ENCODE peak calls at places on chromosomes 3 and 15, in eight cellular contexts. Q is psoas muscle, P is hepatocyte, I is GM10248, G is GM12865, J is fibroblast of pulmonary artery, N is A549, A is omental fat pad. D is an unnamed sample.

GRCh38 chr15:57227899-57228298 is 148.4 kb upstream of the CGNL1 start:
- DNase-seq in Q (no peak), P (no peak), I (no peak), G (no peak), J (peak; percentile 57), N (no peak), A (no peak), D (no peak)

GRCh38 chr3:143416229-143416628 is 296.7 kb downstream of the CHST2 start:
- DNase-seq in Q (no peak), P (no peak), I (no peak), G (no peak), J (no peak), N (no peak), A (no peak), D (no peak)

GRCh38 chr15:87461621-87462020 is 794.9 kb downstream of the NTRK3 start:
- DNase-seq in Q (no peak), P (no peak), I (no peak), G (no peak), J (no peak), N (no peak), A (no peak), D (no peak)

GRCh38 chr3:187964759-187965158 is 189.2 kb upstream of the LPP start:
- DNase-seq in Q (no peak), P (no peak), I (no peak), G (no peak), J (no peak), N (no peak), A (no peak), D (no peak)

GRCh38 chr15:65426216-65426853 is 3.6 kb upstream of the IGDCC4 start:
- DNase-seq in Q (no peak), P (no peak), I (no peak), G (no peak), J (no peak), N (no peak), A (no peak), D (no peak)

GRCh38 chr3:106425021-106425420 is 556.2 kb upstream of the CBLB start:
- DNase-seq in Q (no peak), P (no peak), I (no peak), G (no peak), J (peak; percentile 80), N (no peak), A (no peak), D (no peak)

GRCh38 chr3:121542924-121543323 is 2.9 kb downstream of the POLQ start:
- DNase-seq in Q (no peak), P (no peak), I (no peak), G (no peak), J (no peak), N (no peak), A (no peak), D (no peak)

GRCh38 chr3:175041369-175041768 is 182.2 kb downstream of the NAALADL2 start:
- DNase-seq in Q (no peak), P (no peak), I (no peak), G (no peak), J (no peak), N (no peak), A (no peak), D (no peak)

GRCh38 chr15:52078876-52079700 is 33.5 kb downstream of the BCL2L10 start:
- DNase-seq in Q (peak; percentile 90), P (peak; percentile 83), I (peak; percentile 80), G (peak; percentile 87), J (peak; percentile 73), N (peak; percentile 79), A (peak; percentile 95), D (peak; percentile 63)

GRCh38 chr3:150329408-150329807 is 78.7 kb upstream of the TSC22D2 start:
- DNase-seq in Q (no peak), P (no peak), I (no peak), G (peak; percentile 9), J (no peak), N (no peak), A (no peak), D (no peak)

GRCh38 chr3:119294402-119294888 is 262 bp downstream of the ARHGAP31 start:
- DNase-seq in Q (peak; percentile 71), P (peak; percentile 60), I (peak; percentile 82), G (peak; percentile 86), J (no peak), N (peak; percentile 37), A (no peak), D (peak; percentile 67)

GRCh38 chr3:171256445-171257250 is 203.6 kb downstream of the TNIK start:
- DNase-seq in Q (no peak), P (no peak), I (no peak), G (peak; percentile 52), J (no peak), N (no peak), A (no peak), D (no peak)

GRCh38 chr3:123104550-123104949 is 37.7 kb downstream of the PDIA5 start:
- DNase-seq in Q (no peak), P (peak; percentile 59), I (no peak), G (no peak), J (peak; percentile 76), N (peak; percentile 36), A (no peak), D (no peak)

GRCh38 chr3:10548997-10549396 is 43.6 kb upstream of the ATP2B2 start:
- DNase-seq in Q (no peak), P (no peak), I (no peak), G (no peak), J (no peak), N (no peak), A (no peak), D (no peak)

GRCh38 chr3:135805752-135806151 is 159.8 kb upstream of the PPP2R3A start:
- DNase-seq in Q (no peak), P (no peak), I (no peak), G (no peak), J (no peak), N (no peak), A (no peak), D (no peak)

GRCh38 chr15:48675436-48675835 is 29.9 kb upstream of the FBN1 start:
- DNase-seq in Q (no peak), P (no peak), I (no peak), G (no peak), J (no peak), N (no peak), A (no peak), D (no peak)

GRCh38 chr3:46490338-46491084 is 7.3 kb upstream of the RTP3 start:
- DNase-seq in Q (no peak), P (no peak), I (no peak), G (no peak), J (no peak), N (no peak), A (no peak), D (no peak)

DNA sequence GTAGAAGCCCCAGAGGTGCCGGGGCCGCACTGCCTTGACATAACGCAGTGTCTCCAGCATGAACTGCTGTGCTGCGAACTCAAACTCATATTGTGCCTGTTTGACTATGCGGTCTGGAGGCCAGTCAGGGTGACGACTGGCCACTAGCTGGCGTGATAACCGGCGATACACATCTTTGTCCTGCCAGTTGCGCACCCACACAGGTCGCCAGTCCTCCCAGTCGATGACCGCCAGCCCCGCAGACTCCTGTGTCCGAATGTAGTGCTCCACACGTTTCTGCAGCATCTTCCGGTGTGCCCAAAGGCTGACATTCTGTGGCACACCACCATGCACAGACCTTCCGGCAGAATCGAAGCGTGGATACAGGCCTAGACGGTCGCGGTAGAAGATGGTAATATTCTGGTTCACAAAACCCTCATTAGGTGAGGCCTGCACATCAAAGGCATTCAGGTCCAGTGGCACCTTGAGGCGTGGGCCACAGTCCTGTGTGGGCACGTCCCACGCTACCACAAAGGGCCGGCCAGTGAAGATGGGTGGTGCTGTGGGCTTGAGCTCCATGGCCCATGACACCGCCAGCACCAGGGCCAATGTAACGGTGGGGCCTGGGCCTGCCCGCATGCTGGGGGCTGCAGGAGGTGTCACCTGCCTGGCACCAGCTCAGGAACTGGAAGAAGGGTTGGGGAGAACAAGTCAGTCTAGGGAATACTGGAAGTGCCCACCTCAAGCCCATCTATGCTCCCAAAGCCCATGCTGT is 2.5 kb downstream of the HYAL2 start:
- DNase-seq in Q (no peak), P (no peak), I (no peak), G (no peak), J (no peak), N (no peak), A (no peak), D (no peak)
- TF ChIP-seq CTCF in Q (no peak), P (no peak), I (no peak), G (no peak), J (no peak), N (no peak), A (no peak), D (no peak)

GRCh38 chr15:35206060-35206675 is 121.1 kb upstream of the NANOGP8 start:
- DNase-seq in Q (no peak), P (peak; percentile 9), I (peak; percentile 14), G (peak; percentile 41), J (peak; percentile 21), N (peak; percentile 13), A (no peak), D (no peak)
- TF ChIP-seq CTCF in Q (no peak), P (no peak), I (peak; percentile 16), G (peak; percentile 44), J (peak; percentile 55), N (peak; percentile 38), A (no peak), D (no peak)

GRCh38 chr3:25534007-25534406 is 105.9 kb downstream of the RARB start:
- DNase-seq in Q (no peak), P (no peak), I (no peak), G (no peak), J (no peak), N (no peak), A (no peak), D (no peak)

GRCh38 chr3:25533365-25533764 is 105.3 kb downstream of the RARB start:
- DNase-seq in Q (no peak), P (no peak), I (no peak), G (no peak), J (no peak), N (no peak), A (no peak), D (no peak)

GRCh38 chr3:25536668-25537331 is 108.7 kb downstream of the RARB start:
- DNase-seq in Q (no peak), P (peak; percentile 19), I (no peak), G (no peak), J (peak; percentile 27), N (no peak), A (no peak), D (no peak)

GRCh38 chr3:25537476-25537875 is 109.4 kb downstream of the RARB start:
- DNase-seq in Q (no peak), P (no peak), I (no peak), G (no peak), J (no peak), N (no peak), A (no peak), D (no peak)

GRCh38 chr3:25532763-25533162 is 104.7 kb downstream of the RARB start:
- DNase-seq in Q (no peak), P (no peak), I (peak; percentile 8), G (peak; percentile 60), J (peak; percentile 14), N (peak; percentile 7), A (no peak), D (no peak)
- TF ChIP-seq CTCF in Q (peak; percentile 45), P (peak; percentile 49), I (peak; percentile 34), G (peak; percentile 65), J (peak; percentile 65), N (peak; percentile 40), A (no peak), D (peak; percentile 30)

DNA sequence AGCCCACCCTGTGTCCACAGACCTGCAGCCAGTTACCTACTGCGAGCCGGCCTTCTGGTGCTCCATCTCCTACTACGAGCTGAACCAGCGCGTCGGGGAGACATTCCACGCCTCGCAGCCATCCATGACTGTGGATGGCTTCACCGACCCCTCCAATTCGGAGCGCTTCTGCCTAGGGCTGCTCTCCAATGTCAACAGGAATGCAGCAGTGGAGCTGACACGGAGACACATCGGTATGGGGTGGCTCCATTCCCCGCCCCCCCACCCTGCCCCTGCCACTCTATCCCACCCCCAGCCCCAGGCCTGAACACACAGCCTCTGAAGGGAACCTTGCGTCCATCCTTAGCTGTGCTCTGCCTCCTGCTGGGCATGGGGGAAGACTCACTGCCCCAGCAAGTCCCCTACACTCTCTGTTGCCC is 73.2 kb downstream of the AAGAB start:
- DNase-seq in Q (no peak), P (no peak), I (no peak), G (no peak), J (no peak), N (no peak), A (no peak), D (no peak)
- TF ChIP-seq CTCF in Q (no peak), P (peak; percentile 11), I (no peak), G (peak; percentile 6), J (no peak), N (no peak), A (no peak), D (no peak)

D was measured in natural killer cell.